ENCODE peak calls at places on chromosomes 2 and 18, in seven cellular contexts. G is H1, F is endothelial cell of umbilical vein, U is HCT116, E is HepG2, O is GM12878, P is K562. T is an unnamed sample.

GRCh38 chr2:240960309-240960962 is 38.0 kb upstream of the SNED1 start:
- DNase-seq in G (peak; percentile 48), F (peak; percentile 13), U (no peak), E (peak; percentile 97), O (no peak), P (no peak), T (peak; percentile 93)

GRCh38 chr2:120760446-120761135 is 24.9 kb downstream of the GLI2 start:
- DNase-seq in G (no peak), F (no peak), U (no peak), E (no peak), O (no peak), P (no peak), T (no peak)

GRCh38 chr2:109476908-109477441 is 136.8 kb downstream of the SEPTIN10 start:
- DNase-seq in G (no peak), F (no peak), U (no peak), E (no peak), O (no peak), P (no peak), T (no peak)

GRCh38 chr2:159419403-159419802 is 132.9 kb upstream of the WDSUB1 start:
- DNase-seq in G (no peak), F (no peak), U (no peak), E (no peak), O (no peak), P (no peak), T (no peak)

GRCh38 chr2:237408280-237408679 is 5.7 kb downstream of the COL6A3 start:
- DNase-seq in G (no peak), F (no peak), U (no peak), E (no peak), O (no peak), P (no peak), T (no peak)

GRCh38 chr2:221198309-221198708 is 373.8 kb downstream of the EPHA4 start:
- DNase-seq in G (no peak), F (no peak), U (no peak), E (no peak), O (no peak), P (no peak), T (no peak)

GRCh38 chr2:171432969-171433762 is 624 bp downstream of the METTL8 start:
- DNase-seq in G (no peak), F (no peak), U (peak; percentile 63), E (peak; percentile 83), O (no peak), P (peak; percentile 54), T (peak; percentile 45)

GRCh38 chr2:196063773-196064172 is 4.9 kb downstream of the DNAH7 start:
- DNase-seq in G (no peak), F (no peak), U (no peak), E (no peak), O (no peak), P (no peak), T (no peak)

GRCh38 chr2:242038166-242038927 is 168.8 kb downstream of the RTP5 start:
- DNase-seq in G (no peak), F (no peak), U (no peak), E (peak; percentile 67), O (no peak), P (no peak), T (no peak)

GRCh38 chr2:80086831-80087230 is 217.7 kb downstream of the LRRTM1 start:
- DNase-seq in G (no peak), F (no peak), U (no peak), E (no peak), O (no peak), P (no peak), T (peak; percentile 63)

GRCh38 chr2:24871852-24872323 is 48.1 kb downstream of the ADCY3 start:
- DNase-seq in G (no peak), F (no peak), U (no peak), E (no peak), O (no peak), P (no peak), T (no peak)

GRCh38 chr2:134261398-134262131 is 7.7 kb downstream of the MGAT5 start:
- DNase-seq in G (no peak), F (peak; percentile 72), U (no peak), E (no peak), O (no peak), P (no peak), T (no peak)

GRCh38 chr2:207226243-207226642 is 60.5 kb upstream of the KLF7 start:
- DNase-seq in G (no peak), F (peak; percentile 42), U (no peak), E (no peak), O (no peak), P (no peak), T (no peak)

GRCh38 chr2:207227749-207228145 is 62.0 kb upstream of the KLF7 start:
- DNase-seq in G (no peak), F (no peak), U (no peak), E (no peak), O (no peak), P (no peak), T (no peak)

GRCh38 chr2:207226671-207227061 is 60.9 kb upstream of the KLF7 start:
- DNase-seq in G (no peak), F (no peak), U (no peak), E (no peak), O (no peak), P (no peak), T (no peak)

GRCh38 chr2:207225773-207226172 is 60.0 kb upstream of the KLF7 start:
- DNase-seq in G (no peak), F (no peak), U (no peak), E (no peak), O (no peak), P (no peak), T (no peak)

DNA sequence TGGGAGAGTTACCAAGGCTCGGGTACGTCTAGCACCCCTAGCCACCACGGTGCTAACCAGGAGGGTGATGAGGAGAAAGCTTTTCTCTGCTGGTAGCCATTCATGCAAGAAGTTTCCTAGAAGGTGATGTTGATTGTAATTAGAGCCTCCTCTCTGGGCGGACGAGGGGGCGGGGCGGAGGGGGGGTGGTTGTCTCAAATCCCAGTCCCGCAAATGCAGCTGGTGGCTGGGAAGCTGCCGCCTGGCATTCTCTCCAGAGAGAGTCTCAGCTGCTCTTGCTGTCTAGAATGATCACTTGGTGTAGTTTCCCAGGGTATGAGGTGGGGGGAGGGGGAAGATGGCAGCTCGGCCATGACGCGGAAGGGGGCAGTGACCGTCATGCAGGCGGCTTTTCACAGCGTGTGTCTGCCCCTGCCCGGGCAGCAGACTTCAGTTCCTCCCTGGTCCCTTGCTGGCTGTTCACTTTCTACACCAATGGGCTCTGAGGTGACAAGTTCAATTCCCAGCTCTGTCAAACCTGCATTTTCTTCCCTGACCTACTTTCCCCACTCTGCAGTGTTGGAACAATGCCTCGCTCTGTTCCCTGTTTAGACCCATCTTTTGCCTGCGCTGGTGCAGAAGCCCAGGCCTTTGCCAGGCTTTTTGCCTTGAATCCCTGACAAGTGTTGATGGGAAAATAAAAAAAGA is 61.5 kb upstream of the KLF7 start:
- DNase-seq in G (peak; percentile 69), F (no peak), U (no peak), E (no peak), O (no peak), P (no peak), T (no peak)
- TF ChIP-seq MAX in G (no peak), F (no peak), U (no peak), E (no peak), O (no peak), P (no peak), T (no peak)

GRCh38 chr2:15912203-15912602 is 28.1 kb upstream of the MYCN start:
- DNase-seq in G (peak; percentile 40), F (peak; percentile 88), U (no peak), E (no peak), O (no peak), P (no peak), T (no peak)
- H2AFZ ChIP-seq in G (no peak overlapping the region), F (no peak overlapping the region), U (no peak overlapping the region), E (no peak overlapping the region), O (no peak overlapping the region), P (no peak overlapping the region), T (no peak overlapping the region)

GRCh38 chr18:21000667-21001066 is 110.9 kb downstream of the ROCK1 start:
- DNase-seq in G (no peak), F (no peak), U (no peak), E (no peak), O (no peak), P (no peak), T (no peak)
- TF ChIP-seq MAX in G (no peak), F (no peak), U (no peak), E (no peak), O (no peak), P (no peak), T (no peak)

DNA sequence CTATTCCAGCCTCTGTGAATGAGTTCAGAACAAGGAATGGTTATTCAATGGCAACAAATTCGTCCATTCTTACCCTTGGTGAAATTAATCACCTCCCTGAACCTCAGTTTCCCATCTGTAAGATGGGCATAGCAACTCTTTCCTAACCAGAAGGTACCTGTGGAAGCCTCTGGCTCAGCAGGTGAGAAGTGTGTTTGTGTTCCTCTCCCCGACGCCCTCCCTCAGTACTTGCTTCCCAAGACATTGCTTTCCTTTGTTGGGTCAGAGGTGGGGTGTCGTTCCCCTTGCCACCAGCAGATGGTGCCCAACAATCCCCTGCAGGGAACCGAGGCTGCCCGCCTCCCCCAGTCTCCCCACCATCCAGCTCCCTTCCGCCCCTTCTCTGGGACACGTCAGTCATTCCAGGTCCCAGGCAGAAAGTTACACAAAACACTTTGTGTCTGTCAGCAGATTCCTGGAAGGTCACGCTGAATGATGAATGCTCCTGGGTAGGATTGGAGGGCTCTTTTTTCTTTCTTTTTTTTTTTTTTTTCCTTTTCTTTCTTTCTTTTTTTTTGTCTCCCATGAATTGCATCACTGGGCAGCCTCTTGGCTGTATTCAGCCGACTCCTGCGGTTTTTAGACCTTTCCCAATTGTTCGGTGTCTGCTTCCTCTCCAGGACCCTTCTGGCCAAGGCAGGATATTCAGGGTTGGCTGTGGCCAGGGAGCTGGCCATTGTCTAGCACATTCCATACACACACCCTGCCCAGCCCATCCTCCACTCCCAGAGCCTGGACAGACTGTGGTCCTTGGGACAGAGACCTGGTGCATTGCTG is 117.3 kb downstream of the LPIN1 start:
- DNase-seq in G (peak; percentile 88), F (peak; percentile 88), U (peak; percentile 71), E (peak; percentile 86), O (no peak), P (peak; percentile 90), T (peak; percentile 92)
- H2AFZ ChIP-seq in G (peak overlapping the region; percentile 93), F (no peak overlapping the region), U (peak overlapping the region; percentile 38), E (no peak overlapping the region), O (peak overlapping the region; percentile 88), P (peak overlapping the region; percentile 68), T (peak overlapping the region; percentile 62)

GRCh38 chr2:110662560-110662959 is 15.3 kb downstream of the BUB1 start:
- DNase-seq in G (no peak), F (no peak), U (no peak), E (no peak), O (no peak), P (no peak), T (no peak)
- TF ChIP-seq MAX in G (no peak), F (no peak), U (no peak), E (no peak), O (no peak), P (no peak), T (no peak)

GRCh38 chr2:204842731-204843490 is 297.6 kb downstream of the PARD3B start:
- DNase-seq in G (no peak), F (peak; percentile 92), U (no peak), E (no peak), O (no peak), P (no peak), T (no peak)
- H2AFZ ChIP-seq in G (no peak overlapping the region), F (no peak overlapping the region), U (no peak overlapping the region), E (no peak overlapping the region), O (no peak overlapping the region), P (no peak overlapping the region), T (peak overlapping the region; percentile 47)

GRCh38 chr2:228690681-228691080 is 509.2 kb upstream of the SPHKAP start:
- DNase-seq in G (no peak), F (no peak), U (no peak), E (no peak), O (no peak), P (no peak), T (no peak)

GRCh38 chr2:228688007-228688645 is 506.6 kb upstream of the SPHKAP start:
- DNase-seq in G (no peak), F (no peak), U (no peak), E (peak; percentile 8), O (no peak), P (no peak), T (no peak)

GRCh38 chr2:228689049-228689448 is 507.6 kb upstream of the SPHKAP start:
- DNase-seq in G (peak; percentile 68), F (no peak), U (no peak), E (no peak), O (no peak), P (no peak), T (peak; percentile 60)
- TF ChIP-seq MAX in G (no peak), F (no peak), U (no peak), E (no peak), O (no peak), P (no peak), T (no peak)

T was measured in SK-N-SH.